ENCODE peak calls at places on chromosomes 3 and 15, in four cellular contexts. O is omental fat pad, Z is HFFc6, J is brain microvascular endothelial cell. V is an unnamed sample.

GRCh38 chr15:31598620-31599019 is 272.0 kb downstream of the KLF13 start:
- DNase-seq in J (no peak), Z (no peak), O (no peak), V (no peak)

GRCh38 chr3:141452045-141452444 is 34.8 kb upstream of the RASA2 start:
- DNase-seq in J (peak; percentile 65), O (no peak), Z (peak; percentile 56), V (no peak)

GRCh38 chr3:43866529-43867353 is 176.0 kb downstream of the ABHD5 start:
- DNase-seq in O (no peak), J (peak; percentile 88), Z (peak; percentile 90), V (no peak)

GRCh38 chr15:75731248-75732100 is 18.8 kb upstream of the CSPG4 start:
- DNase-seq in O (no peak), Z (no peak), J (no peak), V (no peak)

GRCh38 chr15:91921821-91922198 is 68.3 kb downstream of the SLCO3A1 start:
- DNase-seq in Z (no peak), J (no peak), O (no peak), V (no peak)

GRCh38 chr3:50382271-50382670 is 22.9 kb upstream of the TMEM115 start:
- DNase-seq in Z (no peak), J (no peak), O (no peak), V (no peak)

GRCh38 chr3:146969356-146969755 is 364.2 kb upstream of the PLSCR5 start:
- DNase-seq in O (no peak), J (no peak), Z (peak; percentile 44), V (no peak)

GRCh38 chr3:149134560-149134959 is 5.1 kb downstream of the HPS3 start:
- DNase-seq in O (no peak), Z (peak; percentile 69), J (peak; percentile 57), V (no peak)

GRCh38 chr15:58390118-58390517 is 41.7 kb upstream of the LIPC start:
- DNase-seq in O (no peak), Z (no peak), J (no peak), V (no peak)

GRCh38 chr3:113839551-113839950 is 963 bp downstream of the GRAMD1C start:
- DNase-seq in O (no peak), J (no peak), Z (no peak), V (no peak)

GRCh38 chr15:36426696-36427095 is 152.7 kb upstream of the CDIN1 start:
- DNase-seq in J (no peak), O (no peak), Z (no peak), V (no peak)

GRCh38 chr3:10170915-10171478 is 6.3 kb downstream of the IRAK2 start:
- DNase-seq in O (no peak), J (no peak), Z (no peak), V (no peak)

GRCh38 chr15:85411992-85412538 is 31.7 kb downstream of the AKAP13 start:
- DNase-seq in J (no peak), O (no peak), Z (peak; percentile 18), V (no peak)

GRCh38 chr3:143495527-143495926 is 352.7 kb downstream of the SLC9A9 start:
- DNase-seq in O (no peak), J (no peak), Z (no peak), V (no peak)

GRCh38 chr15:90924375-90924774 is 8.0 kb downstream of the HDDC3 start:
- DNase-seq in J (no peak), O (no peak), Z (no peak), V (no peak)

GRCh38 chr3:197912770-197913476 is 37.1 kb upstream of the RPL35A start:
- DNase-seq in O (no peak), J (peak; percentile 3), Z (no peak), V (no peak)

GRCh38 chr3:128297401-128298138 is 144.3 kb downstream of the EEFSEC start:
- DNase-seq in O (no peak), Z (peak; percentile 77), J (no peak), V (no peak)

GRCh38 chr3:88189361-88189810 is 39.6 kb downstream of the C3orf38 start:
- DNase-seq in O (no peak), J (no peak), Z (no peak), V (no peak)

GRCh38 chr3:196988241-196989029 is 19.8 kb upstream of the PIGZ start:
- DNase-seq in Z (no peak), O (no peak), J (no peak), V (no peak)

GRCh38 chr3:58041826-58042324 is 33.7 kb downstream of the FLNB start:
- DNase-seq in Z (peak; percentile 73), J (peak; percentile 72), O (no peak), V (no peak)

GRCh38 chr3:196842567-196843434 is 24.9 kb upstream of the SENP5 start:
- DNase-seq in O (no peak), J (no peak), Z (no peak), V (no peak)

GRCh38 chr15:78374436-78375393 is 34.6 kb downstream of the CRABP1 start:
- DNase-seq in O (no peak), Z (no peak), J (no peak), V (no peak)

DNA sequence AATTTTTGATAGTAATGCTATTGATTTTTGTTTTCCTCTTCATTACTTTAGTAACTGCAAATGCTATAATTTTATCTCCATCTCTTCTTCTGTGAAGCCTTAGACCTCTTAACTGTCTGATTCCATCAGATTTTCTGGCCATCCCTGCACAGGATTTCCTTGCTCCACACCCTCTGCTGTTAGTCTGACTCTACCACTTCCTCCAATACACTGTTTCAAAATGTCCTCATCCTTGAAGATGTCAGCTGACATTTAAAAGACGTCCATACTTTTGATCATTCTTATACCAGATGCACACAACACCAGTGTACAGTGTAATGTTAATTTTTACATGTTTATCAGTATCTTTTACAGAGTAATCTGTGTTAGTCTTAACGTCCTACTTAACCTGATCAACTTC is 102.3 kb upstream of the RASGRP1 start:
- DNase-seq in O (no peak), J (no peak), Z (no peak), V (no peak)
- TF ChIP-seq CTCF in O (no peak), J (no peak), Z (no peak), V (no peak)

GRCh38 chr3:123656691-123657090 is 71.8 kb upstream of the HACD2 start:
- DNase-seq in Z (no peak), J (no peak), O (no peak), V (no peak)
- TF ChIP-seq CTCF in Z (peak; percentile 62), J (peak; percentile 46), O (no peak), V (peak; percentile 31)

GRCh38 chr3:186959029-186959624 is 28.8 kb downstream of the ST6GAL1 start:
- DNase-seq in O (no peak), Z (no peak), J (no peak), V (no peak)
- TF ChIP-seq CTCF in O (no peak), Z (peak; percentile 17), J (no peak), V (no peak)

DNA sequence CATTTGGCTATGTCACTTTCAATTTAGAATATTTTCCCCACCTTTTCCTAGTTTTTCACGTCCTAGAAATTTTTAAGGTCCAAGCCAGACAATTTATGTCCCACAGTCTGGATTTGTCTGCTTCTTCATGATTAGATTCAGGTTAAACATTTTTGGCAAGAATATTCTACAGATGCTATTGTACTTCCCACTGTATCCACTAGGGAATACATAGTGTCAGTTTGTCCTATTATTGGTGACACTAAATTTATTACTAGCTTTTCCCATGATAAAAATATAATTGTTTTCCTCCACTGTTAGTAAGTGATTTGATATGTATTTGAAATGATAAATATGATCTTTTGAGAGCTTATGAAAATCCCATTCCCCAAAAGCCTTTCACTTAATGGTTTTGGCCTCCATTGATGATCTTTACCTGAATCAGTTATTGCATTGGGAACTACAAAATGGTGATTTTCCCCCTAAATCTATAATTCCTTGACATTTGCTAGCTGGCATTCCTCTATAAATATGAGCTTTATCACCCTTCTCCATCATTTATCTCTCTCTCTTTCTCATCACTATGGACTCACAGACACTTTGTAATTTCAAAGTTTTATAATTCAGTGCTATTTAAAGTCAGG is 8.3 kb downstream of the ARL14 start:
- DNase-seq in Z (peak; percentile 21), J (no peak), O (no peak), V (no peak)
- TF ChIP-seq CTCF in Z (peak; percentile 80), J (peak; percentile 34), O (no peak), V (peak; percentile 8)

V was measured in HFF-Myc.